ENCODE peak calls at places on chromosomes 7 and 10, in seven cellular contexts. B, F, K, X, M, Q and P are unnamed samples.

GRCh38 chr10:125102216-125102615 is 58.1 kb downstream of the CTBP2 start:
- DNase-seq in B (peak; percentile 58), F (peak; percentile 46), K (no peak), X (no peak), M (no peak), Q (peak; percentile 51), P (peak; percentile 87)

GRCh38 chr7:46003896-46004875 is 83.1 kb upstream of the IGFBP3 start:
- DNase-seq in B (no peak), F (peak; percentile 72), K (no peak), X (no peak), M (no peak), Q (peak; percentile 82), P (no peak)

GRCh38 chr10:104262055-104262454 is 6.9 kb upstream of the GSTO2 start:
- DNase-seq in B (no peak), F (no peak), K (no peak), X (no peak), M (no peak), Q (no peak), P (no peak)

GRCh38 chr10:118734477-118734876 is 20.3 kb downstream of the CACUL1 start:
- DNase-seq in B (no peak), F (no peak), K (no peak), X (no peak), M (no peak), Q (no peak), P (peak; percentile 52)

GRCh38 chr7:40551685-40552576 is 417.1 kb downstream of the SUGCT start:
- DNase-seq in B (no peak), F (peak; percentile 93), K (no peak), X (no peak), M (no peak), Q (no peak), P (peak; percentile 99)

GRCh38 chr10:125102821-125103220 is 57.5 kb downstream of the CTBP2 start:
- DNase-seq in B (peak; percentile 43), F (no peak), K (no peak), X (no peak), M (no peak), Q (no peak), P (no peak)

GRCh38 chr7:55073051-55073511 is 54.3 kb downstream of the EGFR start:
- DNase-seq in B (no peak), F (peak; percentile 76), K (no peak), X (peak; percentile 68), M (no peak), Q (peak; percentile 75), P (no peak)

GRCh38 chr10:7409045-7409731 is 1.6 kb downstream of the SFMBT2 start:
- DNase-seq in B (no peak), F (no peak), K (peak; percentile 42), X (peak; percentile 82), M (peak; percentile 50), Q (no peak), P (peak; percentile 75)

GRCh38 chr7:142257958-142258357 is at the start of gene PRSS58:
- DNase-seq in B (no peak), F (no peak), K (no peak), X (no peak), M (no peak), Q (no peak), P (no peak)

GRCh38 chr10:129344956-129345355 is 122.1 kb upstream of the MGMT start:
- DNase-seq in B (no peak), F (no peak), K (no peak), X (no peak), M (no peak), Q (no peak), P (no peak)

GRCh38 chr10:29862926-29863614 is 196.3 kb downstream of the JCAD start:
- DNase-seq in B (no peak), F (peak; percentile 52), K (no peak), X (no peak), M (no peak), Q (peak; percentile 98), P (no peak)

GRCh38 chr10:103895458-103896186 is 22.4 kb downstream of the STN1 start:
- DNase-seq in B (no peak), F (peak; percentile 46), K (no peak), X (no peak), M (no peak), Q (peak; percentile 90), P (no peak)